ENCODE peak calls at places on chromosomes 3 and 15, in six cellular contexts. Z, B, G, H, I and F are unnamed samples.

GRCh38 chr3:86797946-86798345 is 193.0 kb downstream of the VGLL3 start:
- DNase-seq in Z (no peak), G (no peak), B (no peak), I (no peak), H (no peak), F (no peak)

GRCh38 chr3:72042397-72043211 is 257.7 kb upstream of the PROK2 start:
- DNase-seq in H (no peak), I (no peak), G (peak), B (no peak), Z (no peak), F (no peak)

GRCh38 chr15:83581381-83581780 is 72.5 kb upstream of the ADAMTSL3 start:
- DNase-seq in Z (no peak), B (no peak), G (peak), I (no peak), H (no peak), F (peak)

GRCh38 chr3:161644871-161645636 is 148.4 kb downstream of the OTOL1 start:
- DNase-seq in H (no peak), Z (no peak), I (no peak), G (no peak), B (no peak), F (no peak)

GRCh38 chr3:123883656-123884257 is 375 bp downstream of the MYLK start:
- DNase-seq in G (no peak), Z (peak), I (no peak), H (no peak), B (no peak), F (peak)

GRCh38 chr15:60695713-60696522 is 217.0 kb upstream of the ICE2 start:
- DNase-seq in Z (no peak), G (no peak), H (no peak), I (peak), B (no peak), F (peak)

GRCh38 chr3:110598847-110599490 is 472.6 kb upstream of the NECTIN3 start:
- DNase-seq in H (no peak), Z (peak), B (no peak), G (no peak), I (no peak), F (no peak)

GRCh38 chr3:122786067-122786466 is 7.6 kb downstream of the HSPBAP1 start:
- DNase-seq in I (no peak), B (no peak), H (no peak), G (peak), Z (no peak), F (peak)

GRCh38 chr3:195012100-195012499 is 258.9 kb downstream of the XXYLT1 start:
- DNase-seq in I (no peak), H (no peak), B (no peak), G (no peak), Z (no peak), F (no peak)

GRCh38 chr3:185335799-185336198 is 27.1 kb upstream of the MAP3K13 start:
- DNase-seq in Z (no peak), H (no peak), B (no peak), I (no peak), G (peak), F (peak)

GRCh38 chr3:195760345-195760983 is 39.7 kb downstream of the MUC20 start:
- DNase-seq in Z (no peak), I (no peak), G (no peak), H (no peak), B (no peak), F (no peak)

GRCh38 chr15:33547876-33548275 is 237.1 kb downstream of the RYR3 start:
- DNase-seq in G (peak), I (no peak), H (no peak), Z (peak), B (no peak), F (peak)

GRCh38 chr15:36885709-36886108 is 214.6 kb downstream of the MEIS2 start:
- DNase-seq in I (no peak), G (no peak), B (no peak), Z (no peak), H (no peak), F (no peak)